ENCODE peak calls at places on chromosome 9, in eight cellular contexts. F, Q, B, V, I, M, P and R are unnamed samples.
A peak's percentile ranks its signal among the peaks of the same experiment; 100 is the strongest.

GRCh38 chr9:101711330-101711941 is 27.0 kb downstream of the GRIN3A start:
- DNase-seq in M (peak; percentile 15), I (no peak), B (peak; percentile 46), P (no peak), F (peak; percentile 47), Q (peak; percentile 4), V (no peak), R (peak; percentile 15)

GRCh38 chr9:37920471-37921167 is 16.7 kb upstream of the SLC25A51 start:
- DNase-seq in M (peak; percentile 31), P (peak; percentile 63), V (no peak), F (peak; percentile 47), I (no peak), B (no peak), Q (no peak), R (no peak)

GRCh38 chr9:5509573-5509972 is 758 bp upstream of the PDCD1LG2 start:
- DNase-seq in I (no peak), P (no peak), Q (peak; percentile 91), F (no peak), B (no peak), M (no peak), V (peak; percentile 62), R (peak; percentile 4)

GRCh38 chr9:114397219-114397847 is 9.6 kb upstream of the AKNA start:
- DNase-seq in V (no peak), I (no peak), Q (no peak), F (no peak), P (no peak), B (no peak), M (no peak), R (no peak)

GRCh38 chr9:98410185-98410697 is 154.8 kb upstream of the TBC1D2 start:
- DNase-seq in Q (no peak), M (no peak), P (no peak), V (no peak), I (no peak), B (peak; percentile 35), F (no peak), R (no peak)

GRCh38 chr9:113274474-113275146 is 762 bp downstream of the CDC26 start:
- DNase-seq in B (peak; percentile 46), M (peak; percentile 40), P (no peak), Q (peak; percentile 73), F (peak; percentile 63), V (no peak), I (no peak), R (peak; percentile 36)

GRCh38 chr9:128503870-128504269 is 649 bp upstream of the GLE1 start:
- DNase-seq in F (peak; percentile 31), B (no peak), M (no peak), Q (no peak), V (no peak), I (no peak), P (peak; percentile 70), R (no peak)

GRCh38 chr9:69071059-69071458 is 35.5 kb downstream of the FXN start:
- DNase-seq in M (no peak), V (no peak), B (no peak), Q (no peak), I (no peak), P (no peak), F (no peak), R (no peak)

GRCh38 chr9:16879416-16879815 is 8.9 kb upstream of the BNC2 start:
- DNase-seq in M (no peak), B (no peak), Q (peak; percentile 35), F (no peak), V (no peak), P (no peak), I (no peak), R (no peak)

GRCh38 chr9:132182609-132183073 is 20.8 kb downstream of the NTNG2 start:
- DNase-seq in V (no peak), P (no peak), M (no peak), Q (no peak), F (no peak), B (peak; percentile 70), I (no peak), R (no peak)

GRCh38 chr9:124078641-124079040 is 67.1 kb downstream of the LHX2 start:
- DNase-seq in P (no peak), Q (peak; percentile 85), M (no peak), V (peak; percentile 65), F (no peak), B (no peak), I (no peak), R (peak; percentile 84)